ENCODE peak calls at places on chromosomes 5 and 9, in five cellular contexts. O is H9, G is AG10803, F is nephron progenitor cell, K is right lobe of liver. X is an unnamed sample.

GRCh38 chr5:115571441-115571878 is 26.9 kb upstream of the FEM1C start:
- DNase-seq in O (peak; percentile 47), G (no peak), F (no peak), K (no peak), X (no peak)

GRCh38 chr5:39501403-39501802 is 76.6 kb upstream of the DAB2 start:
- DNase-seq in O (no peak), G (peak; percentile 93), F (no peak), K (no peak), X (no peak)

GRCh38 chr5:139137703-139138102 is 60.5 kb downstream of the SIL1 start:
- DNase-seq in O (no peak), G (peak; percentile 53), F (no peak), K (no peak), X (no peak)

GRCh38 chr5:176754376-176754942 is 55.9 kb upstream of the UNC5A start:
- DNase-seq in O (no peak), G (no peak), F (no peak), K (no peak), X (no peak)

GRCh38 chr9:99299214-99300102 is 77.4 kb downstream of the SEC61B start:
- DNase-seq in O (no peak), G (peak; percentile 66), F (no peak), K (no peak), X (no peak)

GRCh38 chr5:75152861-75153260 is 83.8 kb downstream of the ANKRD31 start:
- DNase-seq in O (no peak), G (no peak), F (no peak), K (no peak), X (no peak)

GRCh38 chr5:167708449-167708848 is 583.0 kb upstream of the WWC1 start:
- DNase-seq in O (no peak), G (peak; percentile 54), F (no peak), K (no peak), X (no peak)

GRCh38 chr5:132428811-132429440 is 59.4 kb downstream of the SLC22A5 start:
- DNase-seq in O (no peak), G (peak; percentile 74), F (no peak), K (no peak), X (no peak)

GRCh38 chr5:120655828-120656435 is 191.8 kb downstream of the PRR16 start:
- DNase-seq in O (peak; percentile 49), G (peak; percentile 6), F (peak; percentile 59), K (peak; percentile 41), X (no peak)

GRCh38 chr5:178428341-178429155 is 161.6 kb downstream of the COL23A1 start:
- DNase-seq in O (peak; percentile 24), G (no peak), F (no peak), K (peak; percentile 52), X (no peak)

GRCh38 chr5:80761176-80761575 is 106.4 kb upstream of the DHFR start:
- DNase-seq in O (peak; percentile 85), G (no peak), F (no peak), K (no peak), X (no peak)

GRCh38 chr9:11233693-11234092 is 620.9 kb upstream of the PTPRD start:
- DNase-seq in O (no peak), G (no peak), F (no peak), K (no peak), X (no peak)

GRCh38 chr5:138909734-138910133 is 34.6 kb upstream of the LRRTM2 start:
- DNase-seq in O (no peak), G (no peak), F (no peak), K (no peak), X (no peak)

GRCh38 chr5:135271533-135272310 is 127.3 kb downstream of the MACROH2A1 start:
- DNase-seq in O (no peak), G (peak; percentile 65), F (peak; percentile 41), K (no peak), X (no peak)

GRCh38 chr5:143796753-143797152 is 15.2 kb upstream of the HMHB1 start:
- DNase-seq in O (no peak), G (no peak), F (no peak), K (no peak), X (no peak)

GRCh38 chr9:98801562-98801961 is 5.2 kb upstream of the ANKS6 start:
- DNase-seq in O (no peak), G (no peak), F (no peak), K (no peak), X (no peak)

GRCh38 chr5:10700516-10700915 is 60.5 kb downstream of the DAP start:
- DNase-seq in O (no peak), G (no peak), F (no peak), K (no peak), X (no peak)

GRCh38 chr9:73024601-73025034 is 71.8 kb upstream of the ALDH1A1 start:
- DNase-seq in O (no peak), G (no peak), F (no peak), K (no peak), X (no peak)

GRCh38 chr9:114779352-114779845 is 26.4 kb downstream of the TNFSF15 start:
- DNase-seq in O (no peak), G (no peak), F (no peak), K (peak; percentile 59), X (no peak)

GRCh38 chr5:124932791-124933600 is 186.6 kb upstream of the ZNF608 start:
- DNase-seq in O (no peak), G (peak; percentile 77), F (no peak), K (peak; percentile 83), X (no peak)

GRCh38 chr5:108233617-108234016 is 148.3 kb downstream of the FBXL17 start:
- DNase-seq in O (no peak), G (no peak), F (no peak), K (no peak), X (no peak)

GRCh38 chr5:108238461-108238860 is 143.4 kb downstream of the FBXL17 start:
- DNase-seq in O (no peak), G (no peak), F (no peak), K (no peak), X (no peak)

DNA sequence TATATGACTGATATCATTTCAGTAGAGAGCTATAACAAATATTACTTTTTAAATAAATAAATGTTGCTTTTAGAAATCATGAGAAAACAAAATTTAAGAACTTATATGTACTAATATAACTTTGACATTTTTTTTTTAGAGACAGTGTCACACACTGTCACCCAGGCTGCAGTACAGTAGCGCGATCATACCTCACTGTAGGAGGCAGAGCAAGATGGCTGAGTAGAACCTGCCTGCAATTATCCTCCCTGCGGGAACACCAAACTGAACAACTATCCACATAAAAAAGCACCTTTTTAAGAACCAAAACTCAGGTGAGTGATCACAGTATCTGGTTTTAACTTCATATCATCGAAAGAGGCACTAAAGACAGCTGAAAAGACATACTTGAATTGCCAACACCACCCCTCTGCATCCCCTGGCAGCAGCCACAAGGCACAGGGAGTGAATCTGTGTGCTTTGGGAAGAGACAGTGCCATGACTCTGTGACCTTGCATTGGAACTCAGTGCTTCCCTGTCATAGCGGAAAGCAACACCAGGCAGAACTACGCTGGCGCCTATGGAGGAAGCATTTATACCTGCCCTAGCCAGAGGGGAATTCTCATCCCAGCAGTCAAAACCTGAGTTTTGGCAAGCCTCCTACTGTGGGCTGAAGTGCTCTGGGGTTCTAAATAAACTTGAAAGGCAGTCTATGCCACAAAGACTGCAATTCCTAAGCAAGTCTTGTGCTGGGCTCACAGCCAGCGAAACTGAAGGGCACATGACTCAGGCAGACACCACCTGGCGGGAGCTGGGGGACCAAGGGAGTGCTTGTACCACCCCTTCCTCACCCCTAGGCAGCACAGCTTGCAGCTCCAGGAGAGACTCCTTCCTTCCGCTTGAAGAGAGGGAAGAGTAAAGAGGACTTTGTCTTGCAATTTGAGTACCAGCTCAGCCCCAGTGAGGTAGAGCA is 142.7 kb downstream of the FBXL17 start:
- DNase-seq in O (peak; percentile 61), G (no peak), F (no peak), K (no peak), X (no peak)
- TF ChIP-seq CTCF in O (peak; percentile 24), G (no peak), F (no peak), K (no peak), X (no peak)

GRCh38 chr9:4116708-4117460 is 183.0 kb downstream of the GLIS3 start:
- DNase-seq in O (no peak), G (peak; percentile 77), F (no peak), K (no peak), X (no peak)

GRCh38 chr9:4118666-4119065 is 181.2 kb downstream of the GLIS3 start:
- DNase-seq in O (no peak), G (no peak), F (no peak), K (no peak), X (no peak)

GRCh38 chr9:4119778-4120554 is 179.9 kb downstream of the GLIS3 start:
- DNase-seq in O (no peak), G (no peak), F (no peak), K (no peak), X (no peak)

GRCh38 chr9:4116091-4116581 is 183.7 kb downstream of the GLIS3 start:
- DNase-seq in O (no peak), G (peak; percentile 34), F (no peak), K (no peak), X (no peak)

GRCh38 chr9:4117835-4118610 is 181.8 kb downstream of the GLIS3 start:
- DNase-seq in O (peak; percentile 68), G (no peak), F (no peak), K (peak; percentile 49), X (peak; percentile 75)
- TF ChIP-seq CTCF in O (peak; percentile 70), G (peak; percentile 27), F (no peak), K (no peak), X (peak; percentile 51)

GRCh38 chr5:148398698-148399121 is 15.0 kb downstream of the FBXO38 start:
- DNase-seq in O (no peak), G (no peak), F (no peak), K (no peak), X (no peak)
- TF ChIP-seq CTCF in O (peak; percentile 50), G (no peak), F (no peak), K (no peak), X (peak; percentile 20)

DNA sequence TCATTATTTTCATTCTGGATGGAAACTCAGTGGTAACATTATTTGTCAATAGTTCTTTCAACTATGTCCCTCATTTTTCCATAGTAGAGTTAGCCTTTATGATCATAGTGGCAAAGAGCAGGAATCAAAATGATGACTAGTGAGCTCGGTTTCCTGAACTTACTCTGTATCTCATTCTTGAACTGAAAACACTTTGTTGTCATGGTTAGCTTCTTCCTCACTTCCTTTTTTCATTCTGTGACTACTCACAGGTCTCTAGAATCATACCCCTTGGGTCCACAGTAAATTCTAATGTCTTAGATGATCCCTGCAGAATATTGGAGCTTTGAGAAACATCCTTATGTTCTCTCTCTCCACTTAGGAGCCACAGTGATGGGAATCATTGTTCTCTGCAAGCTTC is 29.4 kb upstream of the RECK start:
- DNase-seq in O (no peak), G (no peak), F (no peak), K (no peak), X (no peak)
- TF ChIP-seq CTCF in O (no peak), G (no peak), F (no peak), K (no peak), X (no peak)

GRCh38 chr9:108537756-108538155 is 318.0 kb downstream of the ACTL7B start:
- DNase-seq in O (no peak), G (no peak), F (no peak), K (no peak), X (no peak)
- TF ChIP-seq CTCF in O (no peak), G (no peak), F (no peak), K (no peak), X (no peak)

GRCh38 chr9:94983552-94983951 is 257.1 kb downstream of the AOPEP start:
- DNase-seq in O (no peak), G (no peak), F (no peak), K (peak; percentile 86), X (no peak)

GRCh38 chr9:94979904-94980507 is 253.5 kb downstream of the AOPEP start:
- DNase-seq in O (no peak), G (no peak), F (peak; percentile 70), K (peak; percentile 60), X (no peak)

GRCh38 chr9:94981661-94982060 is 255.2 kb downstream of the AOPEP start:
- DNase-seq in O (no peak), G (no peak), F (no peak), K (no peak), X (no peak)

GRCh38 chr9:94982211-94982610 is 255.7 kb downstream of the AOPEP start:
- DNase-seq in O (no peak), G (no peak), F (no peak), K (no peak), X (no peak)

GRCh38 chr9:94980947-94981632 is 254.6 kb downstream of the AOPEP start:
- DNase-seq in O (peak; percentile 53), G (no peak), F (peak; percentile 43), K (no peak), X (no peak)
- TF ChIP-seq CTCF in O (peak; percentile 22), G (no peak), F (no peak), K (no peak), X (peak; percentile 25)

X was measured in chondrocyte.